ENCODE peak calls at places on chromosomes 2 and 18, in four cellular contexts. H, W, A and X are unnamed samples.

GRCh38 chr2:26980971-26981370 is 10.5 kb downstream of the MAPRE3 start:
- DNase-seq in W (no peak), H (no peak), A (no peak), X (no peak)

GRCh38 chr2:198973181-198973580 is 484.6 kb downstream of the SATB2 start:
- DNase-seq in H (no peak), W (no peak), A (no peak), X (no peak)

GRCh38 chr2:27960237-27960912 is 69.8 kb downstream of the BABAM2 start:
- DNase-seq in W (no peak), A (no peak), H (peak), X (no peak)

GRCh38 chr18:51731070-51731469 is 533.6 kb upstream of the MEX3C start:
- DNase-seq in W (no peak), H (no peak), A (no peak), X (no peak)

GRCh38 chr18:9522952-9523351 is 47.6 kb downstream of the RALBP1 start:
- DNase-seq in A (no peak), H (no peak), W (no peak), X (no peak)

GRCh38 chr2:134927195-134927594 is 8.6 kb downstream of the CCNT2 start:
- DNase-seq in A (no peak), H (peak), W (no peak), X (no peak)

GRCh38 chr2:95056461-95057459 is 31.3 kb downstream of the MAL start:
- DNase-seq in A (no peak), W (no peak), H (peak), X (no peak)

GRCh38 chr2:110095994-110096633 is 19.5 kb downstream of the MALL start:
- DNase-seq in H (no peak), W (no peak), A (no peak), X (no peak)

GRCh38 chr2:179541586-179541985 is 277.0 kb upstream of the SESTD1 start:
- DNase-seq in W (no peak), H (no peak), A (no peak), X (no peak)

GRCh38 chr2:237978058-237978712 is 11.4 kb downstream of the UBE2F start:
- DNase-seq in A (peak), H (peak), W (no peak), X (no peak)

GRCh38 chr18:77668219-77668618 is 418.6 kb downstream of the GALR1 start:
- DNase-seq in H (no peak), A (no peak), W (no peak), X (no peak)

GRCh38 chr2:23360571-23361125 is 24.3 kb upstream of the KLHL29 start:
- DNase-seq in H (peak), W (peak), A (no peak), X (no peak)

GRCh38 chr2:222532315-222532714 is 108.0 kb downstream of the SGPP2 start:
- DNase-seq in A (no peak), H (no peak), W (no peak), X (no peak)

GRCh38 chr2:88258208-88258607 is 88.1 kb downstream of the THNSL2 start:
- DNase-seq in A (no peak), H (no peak), W (no peak), X (no peak)

GRCh38 chr2:146985753-146986152 is 859.1 kb upstream of the ACVR2A start:
- DNase-seq in W (no peak), A (no peak), H (peak), X (no peak)

GRCh38 chr2:142580691-142581090 is 296.8 kb upstream of the KYNU start:
- DNase-seq in W (no peak), A (no peak), H (no peak), X (no peak)

GRCh38 chr2:112621792-112622527 is 23.8 kb upstream of the SLC20A1 start:
- DNase-seq in H (peak), W (no peak), A (no peak), X (no peak)

GRCh38 chr2:68403199-68403644 is 38.1 kb downstream of the PLEK start:
- DNase-seq in W (no peak), A (no peak), H (no peak), X (no peak)
- H3K27ac ChIP-seq in W (no peak), A (no peak), H (no peak), X (no peak)

GRCh38 chr2:170221317-170222288 is 43.7 kb downstream of the MYO3B start:
- DNase-seq in H (no peak), A (no peak), W (no peak), X (no peak)
- H3K27ac ChIP-seq in H (no peak), A (no peak), W (no peak), X (no peak)

DNA sequence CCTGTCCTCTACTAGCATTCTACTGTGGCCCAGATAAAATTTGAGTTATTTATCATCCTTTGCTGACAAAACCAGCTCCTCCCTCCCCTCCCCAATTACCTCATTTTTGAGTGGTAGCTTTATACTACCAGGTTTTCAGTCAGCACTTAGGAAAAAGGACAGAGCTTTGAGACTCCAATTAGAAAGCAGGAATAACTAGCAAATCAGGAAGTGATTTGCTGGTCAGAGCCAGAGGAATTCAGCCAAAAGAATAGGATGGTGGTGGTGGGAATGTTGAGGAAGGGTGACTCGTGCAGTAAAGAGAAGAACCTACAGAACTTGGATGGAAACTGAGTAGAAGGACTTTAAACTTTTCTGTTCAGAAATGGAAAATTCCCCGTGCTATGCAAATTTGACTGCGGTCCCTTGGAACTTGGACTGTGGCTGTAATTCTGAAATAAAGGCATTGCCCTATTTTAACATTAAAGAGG is 3.7 kb downstream of the MYL12B start:
- DNase-seq in W (no peak), A (no peak), H (peak), X (no peak)
- H3K27ac ChIP-seq in W (peak), A (no peak), H (peak), X (peak)

GRCh38 chr18:67875936-67876335 is 359.4 kb upstream of the DSEL start:
- DNase-seq in W (no peak), A (no peak), H (no peak), X (no peak)
- H3K27ac ChIP-seq in W (no peak), A (no peak), H (no peak), X (no peak)

GRCh38 chr2:207126724-207127314 is 38.9 kb downstream of the KLF7 start:
- DNase-seq in A (no peak), H (peak), W (no peak), X (no peak)

GRCh38 chr2:207121784-207122183 is 44.0 kb downstream of the KLF7 start:
- DNase-seq in A (no peak), H (peak), W (no peak), X (no peak)

GRCh38 chr2:207119048-207119447 is 46.7 kb downstream of the KLF7 start:
- DNase-seq in H (no peak), W (no peak), A (no peak), X (no peak)

GRCh38 chr2:207122914-207123744 is 42.6 kb downstream of the KLF7 start:
- DNase-seq in H (no peak), W (no peak), A (no peak), X (no peak)

DNA sequence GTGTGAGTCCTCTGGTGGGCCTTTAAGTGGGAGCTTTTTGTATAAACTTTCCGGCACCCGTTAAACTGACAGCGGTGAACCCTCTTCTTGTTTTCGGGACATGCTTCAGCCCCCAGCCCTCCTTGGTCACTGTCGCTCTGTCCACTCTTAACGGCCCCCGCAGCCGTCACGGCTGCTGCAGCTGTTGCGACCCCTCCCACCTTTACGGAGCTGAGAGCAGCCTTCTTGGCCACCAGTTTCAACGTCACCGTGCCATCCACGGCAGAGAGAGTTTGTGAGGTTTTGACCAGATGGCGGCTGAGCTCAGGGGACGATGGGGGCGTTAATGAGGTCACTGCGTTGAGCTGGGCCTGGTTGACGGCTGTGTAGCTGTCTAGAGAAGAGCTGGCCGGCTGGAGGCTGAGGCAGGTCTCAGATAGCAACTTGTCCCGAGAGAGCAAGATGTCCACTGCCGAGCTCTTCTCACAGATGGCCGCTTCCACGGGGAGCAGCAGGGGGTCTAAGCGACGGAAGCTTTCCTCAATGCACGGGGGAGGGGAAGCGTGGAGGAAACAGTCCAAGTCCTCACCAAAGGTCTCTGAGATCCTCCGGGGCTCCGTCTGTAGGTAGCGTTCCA is 41.9 kb downstream of the KLF7 start:
- DNase-seq in W (peak), H (no peak), A (no peak), X (no peak)
- H3K27ac ChIP-seq in W (no peak), H (no peak), A (no peak), X (peak)